ENCODE peak calls at places on chromosomes 2 and 18, in nine cellular contexts. M is fibroblast of gingiva, D is fibroblast of the conjunctiva, Y is renal cortical epithelial cell, E is B cell, Q is HT-29, V is activated gamma-delta T cell, C is HFF-Myc, O is HL-60. K is an unnamed sample.

GRCh38 chr18:55229682-55230081 is 270.4 kb upstream of the CCDC68 start:
- DNase-seq in D (no peak), M (no peak), C (no peak), V (no peak), Y (no peak), E (no peak), Q (no peak), O (no peak), K (no peak)

GRCh38 chr2:195017890-195018289 is 639.1 kb upstream of the SLC39A10 start:
- DNase-seq in C (no peak), Y (no peak), D (no peak), E (no peak), V (no peak), O (no peak), Q (no peak), M (no peak), K (no peak)

GRCh38 chr2:153497938-153498629 is 19.5 kb upstream of the RPRM start:
- DNase-seq in V (no peak), O (no peak), M (no peak), Q (no peak), D (no peak), E (no peak), C (no peak), Y (no peak), K (peak)

GRCh38 chr2:9844036-9844483 is 786 bp downstream of the TAF1B start:
- DNase-seq in M (peak), O (no peak), Q (no peak), C (no peak), D (no peak), V (no peak), E (no peak), Y (no peak), K (no peak)

GRCh38 chr2:42568431-42569115 is at the start of gene MTA3:
- DNase-seq in Y (no peak), Q (no peak), D (no peak), E (peak), O (peak), C (no peak), V (peak), M (peak), K (peak)

GRCh38 chr2:74715880-74716279 is 61.8 kb downstream of the SEMA4F start:
- DNase-seq in Q (no peak), D (no peak), Y (no peak), M (no peak), V (no peak), O (no peak), E (no peak), C (no peak), K (no peak)

GRCh38 chr18:42545825-42546224 is 569.7 kb downstream of the RIT2 start:
- DNase-seq in O (no peak), C (no peak), Y (peak), Q (no peak), D (no peak), E (no peak), V (no peak), M (no peak), K (no peak)

GRCh38 chr2:15588329-15588919 is 3.2 kb upstream of the DDX1 start:
- DNase-seq in C (peak), Q (peak), Y (peak), M (peak), O (peak), V (no peak), E (no peak), D (peak), K (peak)

GRCh38 chr2:41941831-41942230 is 106.0 kb upstream of the PKDCC start:
- DNase-seq in O (no peak), Y (no peak), E (no peak), V (no peak), Q (no peak), M (no peak), D (no peak), C (no peak), K (peak)

GRCh38 chr2:234437642-234438321 is 59.1 kb downstream of the ARL4C start:
- DNase-seq in E (no peak), M (no peak), C (no peak), D (no peak), Q (no peak), Y (no peak), O (no peak), V (no peak), K (no peak)

GRCh38 chr18:9741821-9742541 is 33.9 kb downstream of the RAB31 start:
- DNase-seq in Y (no peak), O (peak), E (no peak), C (no peak), M (peak), V (no peak), D (no peak), Q (peak), K (no peak)

GRCh38 chr2:74238879-74239278 is 40.5 kb downstream of the MTHFD2 start:
- DNase-seq in M (peak), Y (peak), E (no peak), Q (no peak), D (peak), C (peak), O (no peak), V (no peak), K (no peak)

GRCh38 chr2:160157861-160158813 is 41.9 kb downstream of the ITGB6 start:
- DNase-seq in C (no peak), O (no peak), V (no peak), D (peak), M (peak), Q (no peak), Y (peak), E (no peak), K (no peak)

GRCh38 chr18:58578321-58578720 is 50.6 kb downstream of the ALPK2 start:
- DNase-seq in D (no peak), O (no peak), Q (no peak), M (peak), V (no peak), C (no peak), Y (no peak), E (no peak), K (peak)

GRCh38 chr2:121791801-121792221 is 36.4 kb downstream of the TSN start:
- DNase-seq in E (no peak), Y (no peak), Q (no peak), M (no peak), D (no peak), O (no peak), V (no peak), C (no peak), K (no peak)

GRCh38 chr2:224178085-224178484 is 139.0 kb upstream of the SERPINE2 start:
- DNase-seq in C (no peak), Q (no peak), E (no peak), V (no peak), O (no peak), M (no peak), Y (no peak), D (no peak), K (no peak)

GRCh38 chr2:241378816-241379215 is 22.7 kb downstream of the FARP2 start:
- DNase-seq in D (no peak), O (no peak), Y (no peak), C (no peak), M (peak), E (no peak), Q (no peak), V (no peak), K (no peak)

GRCh38 chr2:109348645-109349554 is 219.9 kb downstream of the SH3RF3 start:
- DNase-seq in C (no peak), D (no peak), V (no peak), E (peak), Q (no peak), O (no peak), Y (no peak), M (no peak), K (no peak)

GRCh38 chr2:228131833-228132232 is 49.7 kb downstream of the SPHKAP start:
- DNase-seq in M (peak), C (no peak), O (no peak), Q (no peak), D (no peak), V (no peak), Y (no peak), E (no peak), K (no peak)

GRCh38 chr2:41932241-41933034 is 115.4 kb upstream of the PKDCC start:
- DNase-seq in Y (no peak), C (peak), Q (no peak), D (peak), E (no peak), O (no peak), M (peak), V (no peak), K (peak)

GRCh38 chr2:20208487-20208882 is 16.4 kb downstream of the SDC1 start:
- DNase-seq in D (no peak), M (no peak), V (no peak), Y (no peak), Q (no peak), E (no peak), C (no peak), O (no peak), K (peak)

GRCh38 chr18:35406666-35407065 is 29.5 kb upstream of the ZNF396 start:
- DNase-seq in M (no peak), E (no peak), O (no peak), V (no peak), C (no peak), Y (no peak), Q (peak), D (no peak), K (no peak)

GRCh38 chr2:235538989-235539388 is 45.1 kb downstream of the AGAP1 start:
- DNase-seq in C (no peak), D (no peak), M (no peak), Q (no peak), Y (no peak), E (no peak), V (no peak), O (no peak), K (peak)

GRCh38 chr2:121527009-121527682 is 3.5 kb upstream of the RNU4ATAC start:
- DNase-seq in C (no peak), E (no peak), Q (no peak), M (peak), O (no peak), Y (no peak), D (peak), V (no peak), K (no peak)

GRCh38 chr2:150532883-150533282 is 45.4 kb upstream of the RND3 start:
- DNase-seq in Q (no peak), M (peak), D (no peak), O (no peak), E (no peak), C (no peak), Y (no peak), V (no peak), K (no peak)

GRCh38 chr2:156565066-156565710 is 129.0 kb downstream of the GPD2 start:
- DNase-seq in E (no peak), Q (no peak), C (peak), Y (peak), D (no peak), V (no peak), O (no peak), M (peak), K (no peak)